ENCODE peak calls at places on chromosomes 11 and 22, in five cellular contexts. I is GM03348; U is iris pigment epithelial cell; G is activated CD4-positive, alpha-beta T cell treated with anti-CD3 and anti-CD28 coated beads, Interleukin-2, amount 50 U/mL, for 1 hour; L is NCI-H1105. X is an unnamed sample.

GRCh38 chr11:61679893-61680621 is at the start of gene DAGLA:
- DNase-seq in I (peak), U (peak), G (peak), L (peak), X (peak)

GRCh38 chr22:46056169-46057041 is 79.4 kb upstream of the WNT7B start:
- DNase-seq in I (peak), U (no peak), G (no peak), L (no peak), X (no peak)

GRCh38 chr11:33912405-33913361 is 20.8 kb upstream of the LMO2 start:
- DNase-seq in I (peak), U (peak), G (no peak), L (peak), X (peak)

GRCh38 chr11:19753451-19754041 is 40.9 kb downstream of the NAV2 start:
- DNase-seq in I (peak), U (no peak), G (no peak), L (no peak), X (peak)

GRCh38 chr11:92852946-92853345 is 116.5 kb upstream of the MTNR1B start:
- DNase-seq in I (no peak), U (no peak), G (no peak), L (peak), X (peak)

GRCh38 chr11:121669422-121669821 is 216.7 kb upstream of the SORL1-AS1 start:
- DNase-seq in I (no peak), U (no peak), G (no peak), L (no peak), X (no peak)

GRCh38 chr11:20134991-20135736 is 25.1 kb downstream of the DBX1 start:
- DNase-seq in I (no peak), U (no peak), G (no peak), L (no peak), X (no peak)

GRCh38 chr11:76601272-76601671 is 69.3 kb downstream of the LRRC32 start:
- DNase-seq in I (no peak), U (no peak), G (no peak), L (no peak), X (no peak)

GRCh38 chr11:121104223-121104831 is 3.3 kb downstream of the TECTA start:
- DNase-seq in I (no peak), U (no peak), G (no peak), L (no peak), X (no peak)

GRCh38 chr11:119474682-119475596 is 52.0 kb upstream of the THY1 start:
- DNase-seq in I (peak), U (peak), G (peak), L (peak), X (peak)

GRCh38 chr11:85725510-85726258 is 39.7 kb upstream of the CCDC89 start:
- DNase-seq in I (peak), U (peak), G (no peak), L (no peak), X (no peak)

GRCh38 chr11:102599642-102600261 is 25.4 kb downstream of the MMP20 start:
- DNase-seq in I (peak), U (peak), G (no peak), L (no peak), X (no peak)

GRCh38 chr22:23013612-23014011 is 56.7 kb upstream of the GNAZ start:
- DNase-seq in I (no peak), U (no peak), G (no peak), L (no peak), X (no peak)

GRCh38 chr22:38215156-38216038 is 13.6 kb downstream of the MAFF start:
- DNase-seq in I (no peak), U (no peak), G (no peak), L (no peak), X (no peak)

X was measured in NCI-H2029.